ENCODE peak calls at places on chromosomes 4 and X, in nine cellular contexts. One of them, this sample, is unnamed.

GRCh38 chr4:141636771-141637460 is 533 bp downstream of the IL15 start:
- DNase-seq in astrocyte of the cerebellum: no peak
- DNase-seq in psoas muscle: peak; percentile 72
- DNase-seq in heart left ventricle: peak; percentile 51
- DNase-seq in fibroblast of lung: peak; percentile 69
- DNase-seq in colonic mucosa: peak; percentile 72
- DNase-seq in fibroblast of mammary gland: peak; percentile 40
- DNase-seq in choroid plexus epithelial cell: peak; percentile 52
- DNase-seq in IMR-90: peak; percentile 64
- DNase-seq in this sample: no peak

GRCh38 chrX:72255864-72256263 is 17.0 kb upstream of the ERCC6L start:
- DNase-seq in colonic mucosa: no peak
- DNase-seq in fibroblast of lung: no peak
- DNase-seq in choroid plexus epithelial cell: no peak
- DNase-seq in fibroblast of mammary gland: no peak
- DNase-seq in heart left ventricle: no peak
- DNase-seq in IMR-90: no peak
- DNase-seq in psoas muscle: no peak
- DNase-seq in astrocyte of the cerebellum: no peak
- DNase-seq in this sample: no peak

GRCh38 chr4:5051692-5052423 is 578 bp downstream of the STK32B start:
- DNase-seq in psoas muscle: no peak
- DNase-seq in fibroblast of mammary gland: no peak
- DNase-seq in colonic mucosa: no peak
- DNase-seq in choroid plexus epithelial cell: no peak
- DNase-seq in fibroblast of lung: peak; percentile 20
- DNase-seq in astrocyte of the cerebellum: no peak
- DNase-seq in IMR-90: peak; percentile 35
- DNase-seq in heart left ventricle: peak; percentile 30
- DNase-seq in this sample: no peak

GRCh38 chr4:153466637-153467153 is 535 bp downstream of the TMEM131L start:
- DNase-seq in IMR-90: no peak
- DNase-seq in astrocyte of the cerebellum: no peak
- DNase-seq in fibroblast of mammary gland: no peak
- DNase-seq in choroid plexus epithelial cell: no peak
- DNase-seq in heart left ventricle: peak; percentile 32
- DNase-seq in colonic mucosa: no peak
- DNase-seq in fibroblast of lung: no peak
- DNase-seq in psoas muscle: peak; percentile 54
- DNase-seq in this sample: no peak

GRCh38 chr4:175935016-175935661 is 123.1 kb upstream of the GPM6A start:
- DNase-seq in fibroblast of lung: no peak
- DNase-seq in colonic mucosa: no peak
- DNase-seq in astrocyte of the cerebellum: no peak
- DNase-seq in psoas muscle: no peak
- DNase-seq in fibroblast of mammary gland: no peak
- DNase-seq in choroid plexus epithelial cell: no peak
- DNase-seq in heart left ventricle: no peak
- DNase-seq in IMR-90: no peak
- DNase-seq in this sample: no peak

GRCh38 chr4:121072836-121073362 is 564 bp upstream of the NDNF start:
- DNase-seq in colonic mucosa: peak; percentile 49
- DNase-seq in heart left ventricle: peak; percentile 25
- DNase-seq in fibroblast of mammary gland: no peak
- DNase-seq in IMR-90: no peak
- DNase-seq in choroid plexus epithelial cell: peak; percentile 16
- DNase-seq in fibroblast of lung: no peak
- DNase-seq in psoas muscle: no peak
- DNase-seq in astrocyte of the cerebellum: no peak
- DNase-seq in this sample: no peak

GRCh38 chr4:166726832-166727231 is 507.5 kb downstream of the SPOCK3 start:
- DNase-seq in psoas muscle: no peak
- DNase-seq in choroid plexus epithelial cell: no peak
- DNase-seq in IMR-90: no peak
- DNase-seq in astrocyte of the cerebellum: no peak
- DNase-seq in fibroblast of mammary gland: no peak
- DNase-seq in fibroblast of lung: no peak
- DNase-seq in colonic mucosa: no peak
- DNase-seq in heart left ventricle: no peak
- DNase-seq in this sample: no peak

GRCh38 chr4:94833394-94833793 is 75.6 kb downstream of the BMPR1B start:
- DNase-seq in psoas muscle: no peak
- DNase-seq in fibroblast of lung: peak; percentile 4
- DNase-seq in astrocyte of the cerebellum: no peak
- DNase-seq in heart left ventricle: no peak
- DNase-seq in colonic mucosa: no peak
- DNase-seq in IMR-90: peak; percentile 11
- DNase-seq in fibroblast of mammary gland: peak; percentile 75
- DNase-seq in choroid plexus epithelial cell: peak; percentile 42
- DNase-seq in this sample: peak; percentile 2

GRCh38 chr4:148054275-148054674 is 322.4 kb downstream of the ARHGAP10 start:
- DNase-seq in fibroblast of lung: no peak
- DNase-seq in IMR-90: no peak
- DNase-seq in heart left ventricle: no peak
- DNase-seq in colonic mucosa: peak; percentile 33
- DNase-seq in choroid plexus epithelial cell: peak; percentile 70
- DNase-seq in psoas muscle: no peak
- DNase-seq in fibroblast of mammary gland: no peak
- DNase-seq in astrocyte of the cerebellum: no peak
- DNase-seq in this sample: no peak

GRCh38 chr4:16754104-16754503 is 144.3 kb downstream of the LDB2 start:
- DNase-seq in fibroblast of mammary gland: no peak
- DNase-seq in fibroblast of lung: no peak
- DNase-seq in colonic mucosa: no peak
- DNase-seq in astrocyte of the cerebellum: no peak
- DNase-seq in psoas muscle: no peak
- DNase-seq in IMR-90: no peak
- DNase-seq in heart left ventricle: no peak
- DNase-seq in choroid plexus epithelial cell: no peak
- DNase-seq in this sample: no peak

GRCh38 chrX:118212817-118213183 is 96.2 kb upstream of the KLHL13 start:
- DNase-seq in choroid plexus epithelial cell: no peak
- DNase-seq in IMR-90: no peak
- DNase-seq in astrocyte of the cerebellum: no peak
- DNase-seq in psoas muscle: no peak
- DNase-seq in fibroblast of lung: peak; percentile 15
- DNase-seq in colonic mucosa: no peak
- DNase-seq in fibroblast of mammary gland: no peak
- DNase-seq in heart left ventricle: no peak
- DNase-seq in this sample: no peak

GRCh38 chr4:104966349-104967033 is 180.2 kb upstream of the TET2 start:
- DNase-seq in fibroblast of lung: no peak
- DNase-seq in choroid plexus epithelial cell: no peak
- DNase-seq in fibroblast of mammary gland: no peak
- DNase-seq in heart left ventricle: no peak
- DNase-seq in IMR-90: no peak
- DNase-seq in psoas muscle: no peak
- DNase-seq in astrocyte of the cerebellum: no peak
- DNase-seq in colonic mucosa: peak; percentile 73
- DNase-seq in this sample: no peak

DNA sequence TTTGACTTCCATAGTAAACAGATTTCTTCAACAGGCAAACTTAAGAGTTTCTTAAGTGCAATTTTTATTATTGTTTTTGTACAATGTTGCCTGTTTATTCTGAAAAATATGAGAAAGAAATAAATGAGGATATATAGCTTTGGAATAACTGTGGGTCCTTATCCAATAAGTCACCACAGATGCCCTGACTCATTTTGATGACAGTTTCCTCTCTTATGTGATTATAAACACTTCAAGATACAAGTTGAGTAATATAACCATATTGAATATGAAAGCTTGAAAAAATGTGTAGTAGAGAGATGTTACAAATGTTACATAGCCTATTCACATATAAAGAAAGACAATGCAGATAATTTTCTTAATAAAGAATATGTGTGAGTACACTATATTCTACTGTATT is 931.6 kb downstream of the RAPGEF2 start:
- DNase-seq in astrocyte of the cerebellum: no peak
- DNase-seq in heart left ventricle: no peak
- DNase-seq in choroid plexus epithelial cell: no peak
- DNase-seq in fibroblast of lung: peak; percentile 1
- DNase-seq in IMR-90: no peak
- DNase-seq in colonic mucosa: no peak
- DNase-seq in fibroblast of mammary gland: no peak
- DNase-seq in psoas muscle: no peak
- DNase-seq in this sample: no peak
- TF ChIP-seq CTCF in astrocyte of the cerebellum: no peak
- TF ChIP-seq CTCF in heart left ventricle: no peak
- TF ChIP-seq CTCF in choroid plexus epithelial cell: no peak
- TF ChIP-seq CTCF in fibroblast of lung: no peak
- TF ChIP-seq CTCF in IMR-90: no peak
- TF ChIP-seq CTCF in colonic mucosa: no peak
- TF ChIP-seq CTCF in fibroblast of mammary gland: no peak
- TF ChIP-seq CTCF in psoas muscle: no peak
- TF ChIP-seq CTCF in this sample: no peak

GRCh38 chrX:70168238-70169188 is 8.8 kb upstream of the DGAT2L6 start:
- DNase-seq in heart left ventricle: no peak
- DNase-seq in fibroblast of lung: peak; percentile 80
- DNase-seq in choroid plexus epithelial cell: peak; percentile 62
- DNase-seq in psoas muscle: no peak
- DNase-seq in astrocyte of the cerebellum: peak; percentile 16
- DNase-seq in fibroblast of mammary gland: peak; percentile 73
- DNase-seq in colonic mucosa: no peak
- DNase-seq in IMR-90: peak; percentile 77
- DNase-seq in this sample: peak; percentile 21
- H3K4me3 ChIP-seq in heart left ventricle: peak overlapping the region; percentile 23
- H3K4me3 ChIP-seq in fibroblast of lung: no peak overlapping the region
- H3K4me3 ChIP-seq in choroid plexus epithelial cell: peak overlapping the region; percentile 30
- H3K4me3 ChIP-seq in psoas muscle: no peak overlapping the region
- H3K4me3 ChIP-seq in astrocyte of the cerebellum: peak overlapping the region; percentile 13
- H3K4me3 ChIP-seq in fibroblast of mammary gland: no peak overlapping the region
- H3K4me3 ChIP-seq in colonic mucosa: no peak overlapping the region
- H3K4me3 ChIP-seq in IMR-90: no peak overlapping the region
- H3K4me3 ChIP-seq in this sample: no peak overlapping the region

GRCh38 chr4:14125375-14126129 is 498.0 kb upstream of the BOD1L1 start:
- DNase-seq in choroid plexus epithelial cell: no peak
- DNase-seq in psoas muscle: no peak
- DNase-seq in colonic mucosa: no peak
- DNase-seq in fibroblast of lung: no peak
- DNase-seq in IMR-90: no peak
- DNase-seq in astrocyte of the cerebellum: no peak
- DNase-seq in heart left ventricle: no peak
- DNase-seq in fibroblast of mammary gland: peak; percentile 19
- DNase-seq in this sample: no peak

DNA sequence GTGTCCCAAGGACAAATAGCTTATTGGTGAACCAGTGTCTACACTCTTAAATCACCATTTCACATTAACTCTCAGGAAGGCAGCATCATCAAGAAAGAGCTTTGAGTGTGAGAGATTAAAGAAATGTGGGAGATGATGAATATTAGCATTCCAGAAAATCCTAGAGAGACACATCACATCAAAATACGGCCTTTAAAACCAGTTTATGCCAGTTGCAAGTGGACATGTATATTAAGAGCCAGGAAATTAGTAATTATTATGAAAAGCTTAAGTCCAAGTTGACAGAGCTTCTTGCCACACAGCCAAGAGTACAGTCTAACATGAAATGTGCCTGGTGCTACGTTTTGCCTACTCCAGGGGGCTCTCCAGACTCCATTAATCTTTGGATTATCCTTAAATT is 503.0 kb upstream of the BOD1L1 start:
- DNase-seq in fibroblast of mammary gland: no peak
- DNase-seq in IMR-90: peak; percentile 58
- DNase-seq in heart left ventricle: no peak
- DNase-seq in choroid plexus epithelial cell: peak; percentile 14
- DNase-seq in fibroblast of lung: peak; percentile 27
- DNase-seq in psoas muscle: no peak
- DNase-seq in colonic mucosa: no peak
- DNase-seq in astrocyte of the cerebellum: no peak
- DNase-seq in this sample: peak; percentile 51
- TF ChIP-seq CTCF in fibroblast of mammary gland: no peak
- TF ChIP-seq CTCF in IMR-90: peak; percentile 5
- TF ChIP-seq CTCF in heart left ventricle: no peak
- TF ChIP-seq CTCF in choroid plexus epithelial cell: peak; percentile 11
- TF ChIP-seq CTCF in fibroblast of lung: no peak
- TF ChIP-seq CTCF in psoas muscle: no peak
- TF ChIP-seq CTCF in colonic mucosa: no peak
- TF ChIP-seq CTCF in astrocyte of the cerebellum: no peak
- TF ChIP-seq CTCF in this sample: no peak

GRCh38 chrX:23667239-23668177 is at the start of gene PRDX4:
- DNase-seq in heart left ventricle: peak; percentile 93
- DNase-seq in astrocyte of the cerebellum: peak; percentile 61
- DNase-seq in psoas muscle: peak; percentile 95
- DNase-seq in fibroblast of lung: peak; percentile 81
- DNase-seq in IMR-90: peak; percentile 84
- DNase-seq in colonic mucosa: peak; percentile 89
- DNase-seq in choroid plexus epithelial cell: peak; percentile 90
- DNase-seq in fibroblast of mammary gland: peak; percentile 86
- DNase-seq in this sample: peak; percentile 29
- H3K4me3 ChIP-seq in heart left ventricle: peak within 1 kb of the TSS; percentile 95
- H3K4me3 ChIP-seq in astrocyte of the cerebellum: peak within 1 kb of the TSS; percentile 60
- H3K4me3 ChIP-seq in psoas muscle: peak within 1 kb of the TSS; percentile 74
- H3K4me3 ChIP-seq in fibroblast of lung: peak within 1 kb of the TSS; percentile 75
- H3K4me3 ChIP-seq in IMR-90: peak within 1 kb of the TSS; percentile 81
- H3K4me3 ChIP-seq in colonic mucosa: peak within 1 kb of the TSS; percentile 55
- H3K4me3 ChIP-seq in choroid plexus epithelial cell: peak within 1 kb of the TSS; percentile 73
- H3K4me3 ChIP-seq in fibroblast of mammary gland: peak within 1 kb of the TSS; percentile 74
- H3K4me3 ChIP-seq in this sample: peak within 1 kb of the TSS; percentile 78

This sample was measured in AG04449.